ENCODE peak calls at places on chromosomes 7 and 10, in four cellular contexts. W is body of pancreas, B is uterus, E is osteocyte. S is an unnamed sample.

GRCh38 chr10:239109-239508 is 103.9 kb downstream of the ZMYND11 start:
- DNase-seq in W (no peak), B (no peak), E (no peak), S (no peak)

GRCh38 chr7:36216063-36216684 is 63.1 kb downstream of the EEPD1 start:
- DNase-seq in W (peak), B (no peak), E (no peak), S (no peak)

GRCh38 chr10:16870331-16870730 is 53.1 kb upstream of the RSU1 start:
- DNase-seq in W (no peak), B (no peak), E (no peak), S (no peak)

GRCh38 chr7:150407588-150408392 is 28.7 kb downstream of the ZNF775 start:
- DNase-seq in W (no peak), B (no peak), E (no peak), S (no peak)

GRCh38 chr7:8149222-8149621 is 112.7 kb downstream of the ICA1 start:
- DNase-seq in W (no peak), B (no peak), E (no peak), S (no peak)

GRCh38 chr7:93921607-93922446 is at the start of gene GNG11:
- DNase-seq in W (peak), B (peak), E (peak), S (peak)

GRCh38 chr7:30159698-30160143 is 24.9 kb downstream of the MTURN start:
- DNase-seq in W (peak), B (no peak), E (no peak), S (peak)

GRCh38 chr10:72654720-72655119 is 28.8 kb upstream of the MICU1 start:
- DNase-seq in W (no peak), B (no peak), E (no peak), S (no peak)

GRCh38 chr7:71133232-71133622 is 1.3 kb downstream of the GALNT17 start:
- DNase-seq in W (no peak), B (no peak), E (no peak), S (no peak)

GRCh38 chr7:1083729-1084657 is 3.9 kb upstream of the GPER1 start:
- DNase-seq in W (peak), B (no peak), E (no peak), S (no peak)

GRCh38 chr10:68211635-68212034 is 20.3 kb downstream of the ATOH7 start:
- DNase-seq in W (no peak), B (no peak), E (no peak), S (no peak)

GRCh38 chr10:68202965-68203358 is 29.0 kb downstream of the ATOH7 start:
- DNase-seq in W (no peak), B (no peak), E (no peak), S (peak)

GRCh38 chr10:68212721-68213352 is 19.1 kb downstream of the ATOH7 start:
- DNase-seq in W (no peak), B (no peak), E (no peak), S (no peak)

GRCh38 chr10:68208424-68209042 is 23.4 kb downstream of the ATOH7 start:
- DNase-seq in W (peak), B (no peak), E (no peak), S (peak)
- TF ChIP-seq CTCF in W (peak), B (peak), E (peak), S (peak)

GRCh38 chr7:145850636-145851035 is 266.0 kb upstream of the CNTNAP2 start:
- DNase-seq in W (no peak), B (no peak), E (no peak), S (no peak)

GRCh38 chr7:145845345-145845744 is 271.3 kb upstream of the CNTNAP2 start:
- DNase-seq in W (no peak), B (no peak), E (no peak), S (no peak)

GRCh38 chr7:145848691-145849090 is 267.9 kb upstream of the CNTNAP2 start:
- DNase-seq in W (no peak), B (no peak), E (no peak), S (no peak)
- TF ChIP-seq CTCF in W (no peak), B (no peak), E (peak), S (no peak)

GRCh38 chr10:63005246-63005645 is 127.9 kb upstream of the NRBF2 start:
- DNase-seq in W (no peak), B (no peak), E (no peak), S (no peak)
- TF ChIP-seq CTCF in W (no peak), B (no peak), E (no peak), S (no peak)

GRCh38 chr7:132249591-132249971 is 326.7 kb downstream of the PLXNA4 start:
- DNase-seq in W (no peak), B (no peak), E (no peak), S (peak)
- TF ChIP-seq CTCF in W (no peak), B (no peak), E (peak), S (no peak)

GRCh38 chr7:44772867-44773266 is 23.6 kb upstream of the PPIA start:
- DNase-seq in W (no peak), B (no peak), E (no peak), S (no peak)
- TF ChIP-seq CTCF in W (peak), B (no peak), E (no peak), S (no peak)

GRCh38 chr10:29656451-29656992 is 21.8 kb upstream of the SVIL start:
- DNase-seq in W (no peak), B (no peak), E (no peak), S (no peak)

GRCh38 chr10:29657719-29658274 is 23.0 kb upstream of the SVIL start:
- DNase-seq in W (no peak), B (no peak), E (no peak), S (no peak)

GRCh38 chr10:29659770-29660097 is 25.0 kb upstream of the SVIL start:
- DNase-seq in W (no peak), B (no peak), E (no peak), S (no peak)

GRCh38 chr10:29663718-29664117 is 28.9 kb upstream of the SVIL start:
- DNase-seq in W (no peak), B (no peak), E (no peak), S (no peak)

DNA sequence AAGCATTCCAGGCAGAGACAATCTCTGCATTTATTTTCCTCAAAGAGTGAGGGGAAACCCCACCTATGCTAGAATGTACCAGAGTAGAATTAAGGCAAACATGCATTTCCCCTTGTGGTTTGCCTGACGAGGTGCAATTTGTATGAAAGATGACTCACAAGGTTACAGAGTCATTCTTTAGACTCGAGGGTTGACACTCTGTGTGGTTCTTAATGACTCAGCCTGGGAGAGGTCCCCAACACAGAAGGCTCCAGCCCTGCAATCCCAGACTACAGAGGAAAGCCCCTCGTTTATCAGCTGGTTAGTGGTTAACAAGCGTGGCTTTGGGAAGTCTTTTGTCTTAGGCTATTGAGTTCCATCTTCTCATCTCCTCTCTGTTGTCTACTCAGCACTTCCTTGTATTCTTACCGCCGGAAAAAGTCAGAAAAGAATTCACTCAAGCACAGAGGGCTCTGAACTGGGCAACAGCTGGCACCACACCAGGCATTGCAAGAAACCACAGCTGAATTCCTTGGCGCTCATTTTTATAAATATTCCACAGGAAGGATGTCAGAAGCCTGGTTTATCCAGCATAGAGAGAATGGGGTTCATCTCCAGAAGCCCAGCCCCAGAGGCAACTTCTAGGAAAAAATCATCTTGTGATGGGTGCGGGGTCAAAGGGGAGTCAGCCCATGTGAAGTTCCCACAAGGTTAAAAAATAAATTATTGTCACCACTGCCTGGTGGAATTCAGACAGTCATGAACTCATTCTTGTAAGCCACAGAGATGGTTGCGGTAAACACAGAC is 24.4 kb upstream of the SVIL start:
- DNase-seq in W (no peak), B (no peak), E (peak), S (peak)
- TF ChIP-seq CTCF in W (peak), B (peak), E (peak), S (no peak)

DNA sequence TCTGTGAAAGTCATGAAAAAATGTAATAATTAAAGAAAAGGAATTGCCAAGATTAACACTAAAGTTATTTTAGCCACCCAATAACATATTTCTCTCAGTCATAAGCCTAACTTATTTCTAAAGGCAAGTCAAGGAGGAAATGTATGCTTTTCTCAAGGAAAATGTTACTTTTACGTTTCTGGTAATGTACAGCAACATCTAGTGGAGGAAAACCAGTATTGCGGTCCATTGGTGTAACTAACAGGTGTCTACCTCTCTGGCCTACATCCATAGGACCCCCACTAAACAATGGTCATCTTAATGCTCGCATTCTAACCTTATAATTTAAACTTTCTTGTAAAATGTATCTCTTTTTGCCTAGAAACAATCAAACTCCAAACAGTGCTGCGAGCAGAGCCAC is 437.5 kb downstream of the KIF20B start:
- DNase-seq in W (no peak), B (no peak), E (no peak), S (no peak)
- TF ChIP-seq CTCF in W (no peak), B (no peak), E (peak), S (no peak)

GRCh38 chr7:101114492-101114891 is 12.4 kb upstream of the SERPINE1 start:
- DNase-seq in W (no peak), B (no peak), E (no peak), S (no peak)

GRCh38 chr7:101111261-101111660 is 15.6 kb upstream of the SERPINE1 start:
- DNase-seq in W (no peak), B (no peak), E (no peak), S (no peak)

GRCh38 chr7:101115215-101115614 is 11.7 kb upstream of the SERPINE1 start:
- DNase-seq in W (no peak), B (no peak), E (no peak), S (no peak)

GRCh38 chr7:101112233-101112632 is 14.7 kb upstream of the SERPINE1 start:
- DNase-seq in W (peak), B (peak), E (peak), S (no peak)

GRCh38 chr7:101113860-101114259 is 13.0 kb upstream of the SERPINE1 start:
- DNase-seq in W (no peak), B (no peak), E (no peak), S (no peak)
- TF ChIP-seq CTCF in W (no peak), B (no peak), E (no peak), S (no peak)

DNA sequence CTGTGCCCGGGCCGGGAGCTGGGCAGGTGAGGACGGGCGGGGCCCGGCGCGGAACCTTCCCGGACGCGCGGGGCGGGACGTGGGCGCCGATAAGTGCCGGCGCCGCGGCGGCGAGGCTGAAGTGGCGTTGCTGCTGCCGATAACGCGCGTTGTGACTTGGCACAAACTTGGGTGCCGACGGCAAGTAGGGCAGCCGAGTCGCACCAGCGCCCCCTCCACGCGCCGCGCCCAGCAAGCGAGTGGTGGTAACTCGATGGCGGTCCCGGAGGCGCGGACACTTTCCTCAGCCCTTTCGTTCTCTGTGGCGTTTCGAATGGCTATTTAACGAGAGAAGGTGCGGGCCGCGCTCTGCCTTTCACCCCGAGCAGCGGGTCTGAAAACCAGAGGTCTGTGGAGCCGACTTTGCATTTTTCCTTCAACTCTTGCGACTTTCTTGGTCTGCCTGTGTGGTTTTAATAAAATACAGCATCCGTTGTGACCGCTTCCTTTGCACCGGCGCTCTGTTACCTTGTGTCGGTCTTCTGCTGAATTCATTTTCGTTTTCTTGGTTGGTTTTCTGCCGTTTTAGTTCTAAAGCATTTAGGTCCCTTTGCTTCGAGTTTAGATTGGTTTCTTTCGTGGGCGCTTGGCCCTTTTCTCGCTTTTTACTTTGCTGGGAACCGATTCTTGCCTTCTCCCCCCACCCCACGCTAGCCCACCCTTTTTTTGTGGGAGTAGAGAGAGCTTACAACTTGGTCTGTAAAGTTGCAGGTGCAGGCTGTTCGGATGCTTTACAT is 704 bp downstream of the STK17A start:
- DNase-seq in W (peak), B (peak), E (peak), S (peak)
- TF ChIP-seq CTCF in W (peak), B (no peak), E (peak), S (peak)

S was measured in Calu3.